ENCODE peak calls at places on chromosome 21, in four cellular contexts. Z is body of pancreas, F is left ventricle myocardium inferior, T is lower lobe of right lung. S is an unnamed sample.

GRCh38 chr21:38651570-38651969 is 153.3 kb upstream of the ERG start:
- DNase-seq in T (no peak), F (no peak), Z (no peak), S (no peak)

GRCh38 chr21:28442624-28443023 is 550.1 kb downstream of the LTN1 start:
- DNase-seq in Z (no peak), T (no peak), F (no peak), S (no peak)

GRCh38 chr21:26135520-26135919 is 35.0 kb downstream of the APP start:
- DNase-seq in T (no peak), F (no peak), Z (no peak), S (no peak)

GRCh38 chr21:42201615-42202161 is 17.3 kb upstream of the ABCG1 start:
- DNase-seq in T (no peak), F (no peak), Z (no peak), S (no peak)

GRCh38 chr21:46059195-46059594 is 38.7 kb upstream of the COL6A2 start:
- DNase-seq in Z (no peak), T (peak), F (no peak), S (no peak)

GRCh38 chr21:34642211-34643075 is 26.4 kb upstream of the CLIC6 start:
- DNase-seq in F (no peak), Z (no peak), T (no peak), S (peak)

GRCh38 chr21:15279484-15279883 is 214.7 kb upstream of the NRIP1 start:
- DNase-seq in F (no peak), T (no peak), Z (no peak), S (no peak)

GRCh38 chr21:35730325-35730724 is 330.0 kb downstream of the SETD4 start:
- DNase-seq in Z (no peak), T (no peak), F (no peak), S (no peak)

GRCh38 chr21:16455978-16456377 is 726.2 kb downstream of the USP25 start:
- DNase-seq in T (no peak), F (no peak), Z (no peak), S (peak)

GRCh38 chr21:16455526-16455925 is 725.7 kb downstream of the USP25 start:
- DNase-seq in Z (no peak), T (no peak), F (no peak), S (peak)

GRCh38 chr21:16457498-16457897 is 727.7 kb downstream of the USP25 start:
- DNase-seq in T (no peak), F (no peak), Z (no peak), S (no peak)

GRCh38 chr21:16460936-16461335 is 731.2 kb downstream of the USP25 start:
- DNase-seq in T (no peak), F (no peak), Z (no peak), S (no peak)
- TF ChIP-seq CTCF in T (no peak), F (no peak), Z (no peak), S (no peak)

GRCh38 chr21:27213328-27213727 is 246.4 kb upstream of the ADAMTS5 start:
- DNase-seq in T (no peak), F (no peak), Z (no peak), S (no peak)
- TF ChIP-seq CTCF in T (no peak), F (peak), Z (no peak), S (peak)

GRCh38 chr21:32979598-32980268 is 46.0 kb upstream of the OLIG2 start:
- DNase-seq in T (no peak), Z (no peak), F (no peak), S (no peak)

GRCh38 chr21:32976791-32977190 is 48.9 kb upstream of the OLIG2 start:
- DNase-seq in Z (no peak), F (no peak), T (no peak), S (no peak)

GRCh38 chr21:32981096-32981495 is 44.6 kb upstream of the OLIG2 start:
- DNase-seq in F (no peak), Z (no peak), T (no peak), S (no peak)

GRCh38 chr21:32977216-32977615 is 48.5 kb upstream of the OLIG2 start:
- DNase-seq in Z (no peak), T (no peak), F (no peak), S (no peak)

GRCh38 chr21:32978346-32979270 is 47.1 kb upstream of the OLIG2 start:
- DNase-seq in Z (no peak), T (no peak), F (no peak), S (no peak)
- TF ChIP-seq CTCF in Z (no peak), T (no peak), F (no peak), S (no peak)

GRCh38 chr21:44067011-44067839 is 40.0 kb upstream of the PWP2 start:
- DNase-seq in F (no peak), Z (no peak), T (no peak), S (no peak)
- TF ChIP-seq CTCF in F (no peak), Z (no peak), T (no peak), S (no peak)

S was measured in astrocyte of the cerebellum.